ENCODE peak calls at places on chromosomes 13 and 19, in four cellular contexts. P is GM12878, D is HL-60, E is K562. K is an unnamed sample.
A peak's percentile ranks its signal among the peaks of the same experiment; 100 is the strongest.

GRCh38 chr13:105353654-105354053 is 1181.8 kb downstream of the EFNB2 start:
- DNase-seq in P (no peak), E (no peak), D (no peak), K (no peak)

GRCh38 chr13:31807090-31807541 is 67.8 kb downstream of the RXFP2 start:
- DNase-seq in E (no peak), P (no peak), D (peak; percentile 84), K (no peak)

GRCh38 chr19:10884273-10884672 is 12.9 kb downstream of the CARM1 start:
- DNase-seq in P (no peak), D (no peak), E (peak; percentile 44), K (no peak)

GRCh38 chr19:35142531-35143230 is 374 bp upstream of the FXYD7 start:
- DNase-seq in E (peak; percentile 82), P (no peak), D (peak; percentile 49), K (peak; percentile 75)

GRCh38 chr19:1007399-1007745 is 7.2 kb downstream of the GRIN3B start:
- DNase-seq in D (no peak), P (no peak), E (no peak), K (no peak)

GRCh38 chr19:13600091-13600490 is 93.8 kb upstream of the CACNA1A start:
- DNase-seq in E (no peak), D (no peak), P (no peak), K (no peak)

GRCh38 chr13:55000043-55000442 is 1971.4 kb downstream of the OLFM4 start:
- DNase-seq in D (no peak), P (no peak), E (no peak), K (no peak)

GRCh38 chr19:48836089-48837017 is at the start of gene HSD17B14:
- DNase-seq in D (no peak), P (no peak), E (no peak), K (no peak)

GRCh38 chr13:26221399-26221720 is 754 bp downstream of the RNF6 start:
- DNase-seq in P (no peak), E (no peak), D (no peak), K (no peak)

GRCh38 chr13:91058066-91058465 is 289.4 kb upstream of the MIR17HG start:
- DNase-seq in E (no peak), P (no peak), D (no peak), K (no peak)

GRCh38 chr13:24279706-24280105 is 29.7 kb upstream of the C1QTNF9 start:
- DNase-seq in E (no peak), P (no peak), D (no peak), K (no peak)

GRCh38 chr13:59458908-59459579 is 704.7 kb downstream of the DIAPH3 start:
- DNase-seq in D (no peak), E (no peak), P (no peak), K (no peak)

GRCh38 chr13:99009987-99010551 is 32.2 kb upstream of the DOCK9 start:
- DNase-seq in E (no peak), D (no peak), P (no peak), K (no peak)

GRCh38 chr19:54206831-54207177 is 6.1 kb downstream of the RPS9 start:
- DNase-seq in E (no peak), P (no peak), D (no peak), K (no peak)

GRCh38 chr19:17281391-17282304 is at the start of gene ANKLE1:
- DNase-seq in D (peak; percentile 89), P (peak; percentile 32), E (peak; percentile 63), K (peak; percentile 78)

GRCh38 chr13:97474581-97474980 is 40.6 kb downstream of the RAP2A start:
- DNase-seq in P (no peak), E (no peak), D (no peak), K (no peak)

GRCh38 chr13:97478247-97478646 is 44.3 kb downstream of the RAP2A start:
- DNase-seq in E (no peak), P (no peak), D (no peak), K (no peak)

GRCh38 chr13:97477824-97478223 is 43.9 kb downstream of the RAP2A start:
- DNase-seq in D (no peak), E (no peak), P (no peak), K (no peak)
- TF ChIP-seq SPI1 in D (no peak), E (no peak), P (no peak), K (no peak)

GRCh38 chr13:73608157-73608516 is 526.1 kb downstream of the KLF12 start:
- DNase-seq in P (no peak), E (no peak), D (no peak), K (no peak)

GRCh38 chr13:73607489-73608156 is 526.6 kb downstream of the KLF12 start:
- DNase-seq in E (no peak), D (no peak), P (no peak), K (no peak)

GRCh38 chr13:73608731-73609485 is 525.3 kb downstream of the KLF12 start:
- DNase-seq in P (no peak), E (no peak), D (no peak), K (no peak)

GRCh38 chr13:73610799-73611592 is 523.2 kb downstream of the KLF12 start:
- DNase-seq in E (no peak), D (no peak), P (no peak), K (no peak)
- TF ChIP-seq POLR2AphosphoS5 in E (no peak), D (no peak), P (no peak), K (no peak)

DNA sequence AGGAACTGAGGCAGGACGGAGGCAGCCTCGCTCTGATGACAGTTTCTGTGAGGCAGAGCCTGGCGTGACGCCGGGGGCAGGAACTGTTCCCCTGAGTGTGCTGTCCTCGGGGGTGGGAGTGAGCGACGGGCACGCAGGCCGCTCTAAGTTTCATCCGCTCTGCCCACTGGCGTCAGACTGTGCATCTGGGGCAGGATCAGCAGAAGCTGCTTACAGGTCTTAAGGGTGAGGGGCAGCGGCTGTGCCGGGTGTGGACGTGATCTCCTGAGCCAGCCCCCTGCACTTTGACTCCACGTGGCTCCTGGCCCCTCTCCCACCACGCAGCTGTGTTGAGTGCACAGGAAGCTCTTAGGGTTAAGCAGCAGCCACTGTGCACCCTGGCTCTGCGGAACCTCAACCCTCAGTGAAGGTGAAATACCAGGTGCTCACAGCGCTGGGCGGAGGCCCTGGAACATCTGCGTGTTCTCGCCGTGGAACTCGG is 1.5 kb downstream of the GRK1 start:
- DNase-seq in P (no peak), D (no peak), E (no peak), K (no peak)
- TF ChIP-seq SPI1 in P (no peak), D (no peak), E (no peak), K (no peak)

GRCh38 chr13:27644302-27644701 is 22.6 kb downstream of the POLR1D start:
- DNase-seq in E (no peak), P (no peak), D (no peak), K (no peak)
- TF ChIP-seq POLR2AphosphoS5 in E (no peak), P (no peak), D (no peak), K (no peak)

GRCh38 chr13:30039506-30039905 is 189.1 kb upstream of the UBL3 start:
- DNase-seq in E (no peak), P (no peak), D (no peak), K (no peak)
- TF ChIP-seq SPI1 in E (no peak), P (no peak), D (no peak), K (no peak)

GRCh38 chr19:45865269-45865948 is 1.3 kb downstream of the FOXA3 start:
- DNase-seq in D (no peak), E (no peak), P (no peak), K (no peak)

GRCh38 chr19:45863335-45863839 is 440 bp upstream of the SYMPK start:
- DNase-seq in D (no peak), P (no peak), E (no peak), K (no peak)

GRCh38 chr19:45862564-45863334 is at the start of gene SYMPK:
- DNase-seq in E (peak; percentile 99), P (peak; percentile 94), D (peak; percentile 99), K (peak; percentile 100)

GRCh38 chr19:45864629-45865082 is 530 bp downstream of the FOXA3 start:
- DNase-seq in E (no peak), P (no peak), D (no peak), K (no peak)

DNA sequence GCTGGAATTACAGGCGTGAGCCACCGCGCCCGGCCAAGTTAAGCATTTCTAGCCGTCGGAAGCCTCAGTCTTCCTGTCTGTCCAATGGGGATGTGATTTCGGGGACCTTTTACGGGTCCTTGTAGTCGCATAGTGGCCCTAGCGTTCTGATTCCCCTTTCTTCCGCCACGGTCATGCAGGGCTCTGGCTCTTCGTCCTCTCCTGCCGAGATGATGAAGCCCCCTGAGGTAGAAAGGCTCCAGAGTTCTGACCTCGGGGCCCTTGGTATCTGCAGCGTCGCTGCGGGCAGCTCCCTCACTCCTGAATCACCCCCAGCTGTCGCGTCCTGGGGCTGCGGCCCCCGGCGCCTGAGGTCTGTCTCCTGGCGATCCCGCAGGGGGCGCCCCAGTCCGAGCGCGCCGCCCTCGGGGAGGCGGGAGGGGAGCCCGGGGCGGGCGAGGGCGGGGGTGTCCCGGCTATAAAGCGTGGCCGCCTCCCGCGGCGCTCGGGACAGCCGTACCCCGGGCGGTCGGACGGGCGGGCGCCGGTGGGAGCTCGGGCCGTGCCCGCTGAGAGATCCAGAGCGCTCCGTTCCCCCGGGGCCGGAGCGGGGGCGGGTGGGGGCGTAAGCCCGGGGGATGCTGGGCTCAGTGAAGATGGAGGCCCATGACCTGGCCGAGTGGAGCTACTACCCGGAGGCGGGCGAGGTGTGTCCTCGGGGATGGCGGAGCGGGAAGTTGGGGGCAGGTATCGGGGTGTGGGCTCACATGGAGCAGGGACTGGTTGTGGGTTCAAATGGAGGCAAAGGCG is at the start of gene FOXA3:
- DNase-seq in E (peak; percentile 92), P (no peak), D (no peak), K (peak; percentile 85)
- TF ChIP-seq POLR2AphosphoS5 in E (no peak), P (no peak), D (no peak), K (no peak)

GRCh38 chr19:16199275-16199932 is 1.7 kb downstream of the AP1M1 start:
- DNase-seq in P (no peak), D (no peak), E (no peak), K (no peak)

GRCh38 chr19:16202320-16203255 is 4.9 kb downstream of the AP1M1 start:
- DNase-seq in D (no peak), E (no peak), P (no peak), K (no peak)

GRCh38 chr19:16198363-16198636 is 589 bp downstream of the AP1M1 start:
- DNase-seq in D (no peak), E (peak; percentile 22), P (no peak), K (no peak)

GRCh38 chr19:16200776-16201391 is 3.2 kb downstream of the AP1M1 start:
- DNase-seq in D (no peak), E (no peak), P (no peak), K (no peak)

DNA sequence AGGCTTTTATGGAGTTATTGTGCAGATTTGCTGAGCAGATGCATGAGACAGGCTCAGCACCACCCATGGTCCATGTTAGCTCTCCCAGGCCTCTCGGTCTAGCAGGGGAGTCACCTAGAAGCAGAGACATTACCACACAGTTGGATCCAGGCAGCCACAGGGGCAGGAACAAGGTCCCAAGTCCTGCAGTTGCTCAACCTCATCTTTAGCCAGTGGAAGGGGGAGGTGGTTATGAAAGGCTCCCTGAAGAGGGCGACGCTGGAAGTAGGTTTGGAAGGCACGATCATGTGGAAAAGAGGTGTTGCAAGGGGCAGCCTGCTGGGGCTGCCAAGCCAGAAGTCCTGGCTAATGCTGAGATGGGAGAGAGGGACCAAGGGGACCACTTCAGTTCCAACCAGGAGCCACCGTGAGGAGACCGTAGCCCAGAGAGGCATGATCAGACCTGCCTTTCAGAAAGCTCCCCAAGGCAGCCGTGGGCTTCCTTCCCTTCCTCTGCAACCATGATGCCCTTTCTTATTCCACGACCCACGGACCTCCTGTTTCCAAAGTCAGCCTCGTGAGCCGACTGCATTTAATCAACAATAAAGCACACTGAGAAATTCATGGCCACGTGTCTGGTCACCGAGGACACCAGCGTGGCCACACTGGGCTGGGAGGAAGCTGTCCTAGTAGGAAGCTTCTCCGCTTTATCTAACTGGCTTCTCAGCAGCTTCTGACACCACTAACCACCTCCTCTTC is 2.5 kb downstream of the AP1M1 start:
- DNase-seq in D (peak; percentile 71), P (no peak), E (peak; percentile 14), K (no peak)
- TF ChIP-seq SPI1 in D (no peak), P (no peak), E (no peak), K (no peak)

K was measured in GM12891.